ENCODE peak calls at places on chromosomes 1 and 21, in six cellular contexts. V, C, L, K, U and I are unnamed samples.

GRCh38 chr1:89808429-89809117 is 12.3 kb upstream of the LRRC8D start:
- DNase-seq in V (no peak), C (no peak), L (no peak), K (no peak), U (peak; percentile 76), I (no peak)

GRCh38 chr1:112460672-112461071 is 48.1 kb upstream of the WNT2B start:
- DNase-seq in V (no peak), C (no peak), L (peak; percentile 28), K (no peak), U (no peak), I (no peak)

GRCh38 chr1:15885701-15886612 is 38.5 kb downstream of the SPEN start:
- DNase-seq in V (peak; percentile 97), C (peak; percentile 99), L (peak; percentile 92), K (peak; percentile 91), U (peak; percentile 94), I (peak; percentile 29)

GRCh38 chr1:67557731-67558448 is 127.1 kb upstream of the GADD45A start:
- DNase-seq in V (no peak), C (no peak), L (no peak), K (no peak), U (no peak), I (no peak)

GRCh38 chr1:206809504-206810084 is 37.3 kb upstream of the IL10 start:
- DNase-seq in V (no peak), C (no peak), L (peak; percentile 43), K (no peak), U (peak; percentile 37), I (no peak)

GRCh38 chr1:158026641-158027040 is 33.2 kb downstream of the KIRREL1 start:
- DNase-seq in V (no peak), C (no peak), L (no peak), K (no peak), U (no peak), I (no peak)

GRCh38 chr1:54399765-54400164 is 6.4 kb downstream of the SSBP3 start:
- DNase-seq in V (no peak), C (no peak), L (no peak), K (no peak), U (no peak), I (no peak)

GRCh38 chr1:228809621-228810313 is 74.5 kb downstream of the RHOU start:
- DNase-seq in V (no peak), C (peak; percentile 79), L (no peak), K (no peak), U (peak; percentile 33), I (no peak)

GRCh38 chr1:27726173-27726793 is 522 bp downstream of the FAM76A start:
- DNase-seq in V (peak; percentile 52), C (peak; percentile 72), L (peak; percentile 64), K (peak; percentile 84), U (peak; percentile 67), I (peak; percentile 82)

GRCh38 chr1:233477359-233477758 is 136.5 kb upstream of the KCNK1 start:
- DNase-seq in V (no peak), C (no peak), L (no peak), K (no peak), U (no peak), I (no peak)

GRCh38 chr1:33178836-33179439 is 2.9 kb downstream of the TRIM62 start:
- DNase-seq in V (no peak), C (no peak), L (no peak), K (no peak), U (no peak), I (no peak)

GRCh38 chr21:15415541-15416261 is 314.1 kb upstream of the USP25 start:
- DNase-seq in V (peak; percentile 6), C (no peak), L (no peak), K (no peak), U (no peak), I (no peak)

GRCh38 chr1:168195199-168196135 is 16.7 kb downstream of the TIPRL start:
- DNase-seq in V (no peak), C (no peak), L (no peak), K (no peak), U (peak; percentile 61), I (no peak)

GRCh38 chr1:86704972-86705632 is 726 bp downstream of the SH3GLB1 start:
- DNase-seq in V (peak; percentile 75), C (peak; percentile 75), L (peak; percentile 61), K (peak; percentile 77), U (peak; percentile 64), I (peak; percentile 58)

DNA sequence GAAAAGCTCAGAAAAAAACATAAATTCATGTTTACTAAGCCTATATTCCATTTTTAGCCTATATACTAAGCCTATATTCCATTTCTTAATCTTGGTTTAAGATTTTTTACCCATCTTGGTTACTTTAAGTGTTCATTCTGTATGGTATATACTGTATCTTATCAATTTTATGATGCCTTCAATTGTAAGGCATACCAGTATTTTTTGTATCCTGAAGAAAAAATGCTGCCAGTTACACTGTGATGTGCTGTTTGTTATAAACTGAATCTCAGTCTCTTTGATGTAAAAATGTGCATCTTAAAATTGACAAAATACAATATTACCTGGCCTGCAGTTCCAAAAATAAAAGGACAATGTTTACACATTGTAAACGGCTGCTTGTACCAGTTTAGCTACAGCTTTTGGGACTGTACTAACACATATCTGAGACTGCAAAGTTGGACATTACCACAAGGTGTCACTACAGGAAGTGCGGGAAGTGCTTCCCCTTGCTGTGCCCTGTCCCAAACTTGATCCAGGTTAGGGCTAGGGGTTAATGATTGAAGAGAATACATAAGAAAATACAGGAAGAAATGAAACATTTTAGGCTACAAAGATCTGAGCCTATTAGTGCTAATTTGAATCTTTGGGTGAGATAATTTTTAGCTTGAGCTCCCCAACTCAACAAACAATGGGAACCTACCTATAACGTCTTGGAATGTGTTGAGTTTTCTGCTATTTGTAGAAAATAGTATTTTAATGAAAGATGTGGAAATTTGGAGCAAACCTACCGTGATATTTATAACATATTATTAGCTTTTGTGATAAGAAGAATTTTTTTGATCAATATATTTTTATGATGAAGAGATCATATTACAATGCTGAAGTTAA is 108.9 kb downstream of the LBR start:
- DNase-seq in V (peak; percentile 10), C (no peak), L (peak; percentile 63), K (peak; percentile 42), U (peak; percentile 83), I (peak; percentile 44)
- TF ChIP-seq CTCF in V (peak; percentile 65), C (peak; percentile 83), L (peak; percentile 82), K (peak; percentile 78), U (peak; percentile 90), I (peak; percentile 56)

GRCh38 chr1:57337623-57338022 is 86.2 kb downstream of the DAB1 start:
- DNase-seq in V (no peak), C (no peak), L (no peak), K (no peak), U (no peak), I (no peak)

GRCh38 chr1:57341721-57342120 is 82.1 kb downstream of the DAB1 start:
- DNase-seq in V (no peak), C (no peak), L (no peak), K (no peak), U (no peak), I (no peak)

GRCh38 chr1:57345916-57346315 is 77.9 kb downstream of the DAB1 start:
- DNase-seq in V (no peak), C (no peak), L (no peak), K (no peak), U (no peak), I (no peak)

GRCh38 chr1:57336793-57337192 is 87.1 kb downstream of the DAB1 start:
- DNase-seq in V (no peak), C (no peak), L (no peak), K (no peak), U (peak; percentile 15), I (no peak)

GRCh38 chr1:57340361-57341192 is 83.3 kb downstream of the DAB1 start:
- DNase-seq in V (no peak), C (no peak), L (peak; percentile 60), K (peak; percentile 7), U (no peak), I (no peak)
- TF ChIP-seq CTCF in V (peak; percentile 22), C (peak; percentile 60), L (no peak), K (no peak), U (no peak), I (no peak)

GRCh38 chr1:58352476-58353092 is 193.9 kb downstream of the OMA1 start:
- DNase-seq in V (no peak), C (no peak), L (no peak), K (no peak), U (no peak), I (no peak)
- TF ChIP-seq CTCF in V (no peak), C (no peak), L (no peak), K (no peak), U (peak; percentile 43), I (no peak)

DNA sequence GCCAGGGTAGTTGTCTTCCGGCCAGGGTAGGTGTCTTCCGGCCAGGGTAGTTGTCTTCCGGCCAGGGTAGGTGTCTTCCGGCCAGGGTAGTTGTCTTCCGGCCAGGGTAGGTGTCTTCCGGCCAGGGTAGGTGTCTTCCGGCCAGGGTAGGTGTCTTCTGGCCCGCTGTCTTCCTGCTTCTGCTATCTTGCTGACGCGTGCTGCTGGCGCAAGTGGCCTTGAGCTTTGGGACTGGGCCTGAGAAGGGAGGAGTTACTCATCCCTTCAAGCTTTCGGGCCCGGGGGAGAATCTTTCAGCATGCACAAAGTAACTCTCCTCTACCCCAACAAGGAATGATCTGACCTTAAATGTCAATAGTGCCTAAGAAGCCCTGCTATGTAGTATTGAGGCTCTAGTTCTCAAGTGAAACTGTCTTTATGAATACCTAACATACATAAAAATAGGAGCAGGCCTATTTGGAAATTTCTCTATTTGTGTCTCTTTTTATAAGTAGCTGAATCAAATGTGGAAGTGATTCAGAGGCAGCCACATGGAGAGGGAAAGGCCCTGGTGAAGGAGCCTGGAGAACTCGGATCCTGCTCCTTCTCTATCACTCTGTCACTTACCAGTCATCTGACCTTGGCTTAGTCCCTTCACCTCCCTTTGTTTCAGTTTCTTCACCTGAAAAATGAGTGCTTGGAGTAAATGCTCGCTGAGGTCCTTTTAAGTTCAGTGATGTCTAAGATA is 65.6 kb downstream of the RGL1 start:
- DNase-seq in V (peak; percentile 56), C (peak; percentile 59), L (no peak), K (no peak), U (no peak), I (no peak)
- TF ChIP-seq CTCF in V (no peak), C (no peak), L (no peak), K (no peak), U (no peak), I (no peak)

GRCh38 chr1:5992034-5992813 is at the start of gene NPHP4:
- DNase-seq in V (peak; percentile 100), C (peak; percentile 98), L (peak; percentile 99), K (peak; percentile 99), U (peak; percentile 100), I (peak; percentile 100)
- TF ChIP-seq CTCF in V (peak; percentile 8), C (no peak), L (peak; percentile 5), K (peak; percentile 9), U (no peak), I (no peak)